ENCODE peak calls at places on chromosomes 2 and 18, in six cellular contexts. One of them, this sample, is unnamed.

GRCh38 chr2:121205321-121205942 is 79.6 kb downstream of the TFCP2L1 start:
- DNase-seq in NCI-H460: no peak
- DNase-seq in A172: no peak
- DNase-seq in activated T-cell treated with anti-CD3 and anti-CD28 coated beads for 24 hours: no peak
- DNase-seq in fibroblast of mammary gland: no peak
- DNase-seq in ascending aorta: no peak
- DNase-seq in this sample: no peak

GRCh38 chr2:86035371-86035882 is 70.3 kb downstream of the POLR1A start:
- DNase-seq in NCI-H460: no peak
- DNase-seq in A172: no peak
- DNase-seq in activated T-cell treated with anti-CD3 and anti-CD28 coated beads for 24 hours: no peak
- DNase-seq in fibroblast of mammary gland: no peak
- DNase-seq in ascending aorta: no peak
- DNase-seq in this sample: no peak

GRCh38 chr2:8849322-8849721 is 11.9 kb upstream of the KIDINS220 start:
- DNase-seq in NCI-H460: no peak
- DNase-seq in A172: peak
- DNase-seq in activated T-cell treated with anti-CD3 and anti-CD28 coated beads for 24 hours: no peak
- DNase-seq in fibroblast of mammary gland: peak
- DNase-seq in ascending aorta: no peak
- DNase-seq in this sample: no peak

GRCh38 chr2:33111002-33111446 is 164.3 kb downstream of the LTBP1 start:
- DNase-seq in NCI-H460: no peak
- DNase-seq in A172: no peak
- DNase-seq in activated T-cell treated with anti-CD3 and anti-CD28 coated beads for 24 hours: no peak
- DNase-seq in fibroblast of mammary gland: peak
- DNase-seq in ascending aorta: no peak
- DNase-seq in this sample: no peak

GRCh38 chr2:42928692-42929576 is 136.6 kb upstream of the HAAO start:
- DNase-seq in NCI-H460: no peak
- DNase-seq in A172: no peak
- DNase-seq in activated T-cell treated with anti-CD3 and anti-CD28 coated beads for 24 hours: no peak
- DNase-seq in fibroblast of mammary gland: peak
- DNase-seq in ascending aorta: no peak
- DNase-seq in this sample: no peak

GRCh38 chr2:170235860-170236638 is 58.1 kb downstream of the MYO3B start:
- DNase-seq in NCI-H460: peak
- DNase-seq in A172: peak
- DNase-seq in activated T-cell treated with anti-CD3 and anti-CD28 coated beads for 24 hours: no peak
- DNase-seq in fibroblast of mammary gland: peak
- DNase-seq in ascending aorta: no peak
- DNase-seq in this sample: no peak

GRCh38 chr18:13797157-13797611 is 26.8 kb upstream of the MC5R start:
- DNase-seq in NCI-H460: no peak
- DNase-seq in A172: peak
- DNase-seq in activated T-cell treated with anti-CD3 and anti-CD28 coated beads for 24 hours: no peak
- DNase-seq in fibroblast of mammary gland: no peak
- DNase-seq in ascending aorta: no peak
- DNase-seq in this sample: no peak

GRCh38 chr2:196649202-196649601 is 9.7 kb downstream of the CCDC150 start:
- DNase-seq in NCI-H460: no peak
- DNase-seq in A172: no peak
- DNase-seq in activated T-cell treated with anti-CD3 and anti-CD28 coated beads for 24 hours: no peak
- DNase-seq in fibroblast of mammary gland: no peak
- DNase-seq in ascending aorta: no peak
- DNase-seq in this sample: no peak

GRCh38 chr2:175111200-175111657 is 56.8 kb downstream of the ATF2 start:
- DNase-seq in NCI-H460: peak
- DNase-seq in A172: peak
- DNase-seq in activated T-cell treated with anti-CD3 and anti-CD28 coated beads for 24 hours: no peak
- DNase-seq in fibroblast of mammary gland: peak
- DNase-seq in ascending aorta: no peak
- DNase-seq in this sample: peak

GRCh38 chr2:3142961-3143571 is 234.6 kb downstream of the EIPR1 start:
- DNase-seq in NCI-H460: no peak
- DNase-seq in A172: no peak
- DNase-seq in activated T-cell treated with anti-CD3 and anti-CD28 coated beads for 24 hours: no peak
- DNase-seq in fibroblast of mammary gland: no peak
- DNase-seq in ascending aorta: no peak
- DNase-seq in this sample: no peak

GRCh38 chr2:229193281-229193680 is 77.8 kb downstream of the PID1 start:
- DNase-seq in NCI-H460: no peak
- DNase-seq in A172: no peak
- DNase-seq in activated T-cell treated with anti-CD3 and anti-CD28 coated beads for 24 hours: no peak
- DNase-seq in fibroblast of mammary gland: no peak
- DNase-seq in ascending aorta: no peak
- DNase-seq in this sample: no peak

GRCh38 chr2:227805578-227805977 is 8.1 kb upstream of the CCL20 start:
- DNase-seq in NCI-H460: no peak
- DNase-seq in A172: no peak
- DNase-seq in activated T-cell treated with anti-CD3 and anti-CD28 coated beads for 24 hours: no peak
- DNase-seq in fibroblast of mammary gland: no peak
- DNase-seq in ascending aorta: peak
- DNase-seq in this sample: peak

GRCh38 chr18:27845897-27846296 is 331.0 kb downstream of the CDH2 start:
- DNase-seq in NCI-H460: no peak
- DNase-seq in A172: no peak
- DNase-seq in activated T-cell treated with anti-CD3 and anti-CD28 coated beads for 24 hours: no peak
- DNase-seq in fibroblast of mammary gland: no peak
- DNase-seq in ascending aorta: no peak
- DNase-seq in this sample: no peak

GRCh38 chr2:101673920-101674319 is 23.6 kb upstream of the MAP4K4 start:
- DNase-seq in NCI-H460: no peak
- DNase-seq in A172: no peak
- DNase-seq in activated T-cell treated with anti-CD3 and anti-CD28 coated beads for 24 hours: no peak
- DNase-seq in fibroblast of mammary gland: no peak
- DNase-seq in ascending aorta: no peak
- DNase-seq in this sample: no peak

GRCh38 chr18:58117685-58118403 is 73.8 kb downstream of the NEDD4L start:
- DNase-seq in NCI-H460: peak
- DNase-seq in A172: peak
- DNase-seq in activated T-cell treated with anti-CD3 and anti-CD28 coated beads for 24 hours: no peak
- DNase-seq in fibroblast of mammary gland: peak
- DNase-seq in ascending aorta: no peak
- DNase-seq in this sample: no peak

GRCh38 chr2:45452866-45453265 is 158.2 kb downstream of the SRBD1 start:
- DNase-seq in NCI-H460: no peak
- DNase-seq in A172: no peak
- DNase-seq in activated T-cell treated with anti-CD3 and anti-CD28 coated beads for 24 hours: no peak
- DNase-seq in fibroblast of mammary gland: peak
- DNase-seq in ascending aorta: no peak
- DNase-seq in this sample: no peak

This sample was measured in central memory CD4-positive, alpha-beta T cell.